ENCODE peak calls at places on chromosomes 13 and 19, in six cellular contexts. Y is transverse colon, T is gastrocnemius medialis, I is GM12891, D is right lobe of liver, E is IMR-90. C is an unnamed sample.

GRCh38 chr19:18282021-18282787 is 782 bp upstream of the JUND start:
- DNase-seq in Y (no peak), T (no peak), I (no peak), D (peak; percentile 73), E (no peak), C (no peak)

GRCh38 chr13:98938801-98939200 is 39.1 kb downstream of the DOCK9 start:
- DNase-seq in Y (no peak), T (no peak), I (no peak), D (no peak), E (no peak), C (no peak)

GRCh38 chr13:28716511-28716910 is 2.3 kb downstream of the SLC46A3 start:
- DNase-seq in Y (peak; percentile 77), T (peak; percentile 36), I (no peak), D (no peak), E (peak; percentile 83), C (no peak)

GRCh38 chr19:28239270-28239669 is 973.7 kb downstream of the UQCRFS1 start:
- DNase-seq in Y (no peak), T (no peak), I (no peak), D (no peak), E (no peak), C (no peak)

GRCh38 chr19:56309511-56310185 is 5.0 kb downstream of the ZSCAN5A start:
- DNase-seq in Y (peak; percentile 51), T (no peak), I (peak; percentile 31), D (no peak), E (peak; percentile 4), C (peak; percentile 44)

GRCh38 chr19:38877781-38878574 is at the start of gene RINL:
- DNase-seq in Y (peak; percentile 71), T (no peak), I (peak; percentile 84), D (peak; percentile 70), E (no peak), C (peak; percentile 83)

GRCh38 chr13:41458939-41459753 is 1.8 kb downstream of the RGCC start:
- DNase-seq in Y (peak; percentile 65), T (peak; percentile 35), I (peak; percentile 41), D (no peak), E (peak; percentile 72), C (no peak)

GRCh38 chr19:9032136-9032626 is 22.0 kb upstream of the MUC16 start:
- DNase-seq in Y (no peak), T (no peak), I (no peak), D (no peak), E (no peak), C (no peak)

GRCh38 chr13:110126391-110126961 is 180.5 kb downstream of the COL4A1 start:
- DNase-seq in Y (no peak), T (peak; percentile 77), I (no peak), D (no peak), E (peak; percentile 98), C (no peak)

GRCh38 chr13:73533111-73533510 is 474.3 kb downstream of the KLF5 start:
- DNase-seq in Y (no peak), T (no peak), I (no peak), D (no peak), E (no peak), C (no peak)

GRCh38 chr19:317710-318508 is 26.7 kb downstream of the MIER2 start:
- DNase-seq in Y (no peak), T (no peak), I (no peak), D (no peak), E (no peak), C (no peak)
- TF ChIP-seq POLR2A in Y (no peak), T (no peak), I (no peak), D (no peak), E (no peak), C (no peak)

GRCh38 chr13:44432595-44432994 is 59.0 kb downstream of the SERP2 start:
- DNase-seq in Y (no peak), T (no peak), I (no peak), D (no peak), E (peak; percentile 31), C (no peak)
- TF ChIP-seq POLR2A in Y (no peak), T (no peak), I (no peak), D (no peak), E (peak; percentile 80), C (no peak)

DNA sequence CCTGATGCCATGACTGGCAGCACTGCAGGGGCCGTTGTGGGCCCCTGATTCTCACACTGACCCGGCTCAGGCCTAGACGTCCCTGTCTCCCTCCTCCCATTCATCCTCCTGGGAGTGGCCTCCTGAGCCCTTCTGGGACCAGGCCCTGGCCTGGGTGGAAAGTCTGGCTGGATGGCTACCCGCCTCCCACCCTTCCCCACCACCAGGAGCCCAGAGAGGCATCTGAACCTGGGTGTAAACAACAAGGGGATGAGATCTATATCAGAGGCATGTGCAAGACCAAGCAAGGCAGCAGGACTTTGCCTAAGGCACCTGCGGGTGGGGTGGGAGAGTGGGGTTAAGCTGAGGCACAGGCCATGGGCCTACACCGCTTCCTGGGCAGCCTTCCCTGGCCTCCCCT is 22.0 kb upstream of the ASPDH start:
- DNase-seq in Y (no peak), T (no peak), I (no peak), D (no peak), E (no peak), C (no peak)
- TF ChIP-seq POLR2A in Y (no peak), T (no peak), I (no peak), D (no peak), E (no peak), C (no peak)

GRCh38 chr19:43780706-43781525 is at the start of gene KCNN4:
- DNase-seq in Y (peak; percentile 88), T (no peak), I (peak; percentile 63), D (no peak), E (peak; percentile 67), C (peak; percentile 70)
- TF ChIP-seq POLR2A in Y (peak; percentile 94), T (no peak), I (peak; percentile 85), D (no peak), E (no peak), C (peak; percentile 82)

GRCh38 chr19:2495130-2495641 is 19.3 kb downstream of the GADD45B start:
- DNase-seq in Y (peak; percentile 93), T (peak; percentile 93), I (no peak), D (peak; percentile 92), E (peak; percentile 40), C (peak; percentile 31)
- TF ChIP-seq POLR2A in Y (peak; percentile 59), T (no peak), I (no peak), D (peak; percentile 47), E (peak; percentile 47), C (no peak)

DNA sequence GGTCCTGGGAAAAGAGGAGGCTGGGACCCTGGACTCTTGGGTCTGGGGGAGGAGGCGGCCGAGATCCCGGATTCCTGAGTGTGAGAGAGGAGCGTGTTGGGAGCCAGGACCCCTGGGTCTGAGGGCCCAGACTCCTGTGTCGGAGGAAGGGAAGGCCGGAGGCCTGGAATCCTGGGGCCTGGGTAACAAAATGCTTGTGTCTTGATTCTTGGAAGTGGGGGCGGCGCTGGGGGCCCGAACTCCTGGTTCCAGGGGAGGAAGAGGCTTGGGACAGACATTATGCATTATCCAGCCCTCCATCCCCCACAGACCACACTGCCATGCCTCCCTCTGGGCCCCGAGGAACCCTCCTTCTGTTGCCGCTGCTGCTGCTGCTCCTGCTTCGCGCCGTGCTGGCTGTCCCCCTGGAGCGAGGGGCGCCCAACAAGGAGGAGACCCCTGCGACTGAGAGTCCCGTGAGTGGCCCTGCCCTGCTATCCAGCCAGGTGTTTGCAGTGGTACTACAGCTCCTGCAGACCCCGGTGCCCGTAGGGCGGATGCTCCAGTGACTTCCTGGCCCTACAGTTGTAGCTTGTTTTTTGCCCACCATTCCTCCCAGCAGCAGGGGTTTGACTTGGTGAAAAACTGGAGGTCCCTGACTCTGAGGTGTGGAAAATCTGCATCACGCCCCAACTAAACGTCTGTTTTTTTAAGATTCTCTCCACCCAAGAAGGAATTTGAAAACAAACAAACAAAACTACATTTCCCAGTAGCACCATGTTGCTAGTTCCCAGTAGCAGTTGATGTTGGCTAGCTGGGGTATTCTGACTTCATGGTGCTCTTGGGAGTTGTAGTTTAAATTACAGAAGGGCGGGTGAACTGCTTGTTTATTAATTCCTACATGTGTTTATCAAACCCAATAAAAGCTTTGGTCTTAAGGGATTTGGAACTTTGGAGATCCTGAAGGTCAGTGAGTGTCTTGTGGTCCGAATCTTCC is 653 bp downstream of the NUCB1 start:
- DNase-seq in Y (no peak), T (no peak), I (no peak), D (no peak), E (peak; percentile 35), C (no peak)
- TF ChIP-seq POLR2A in Y (no peak), T (no peak), I (no peak), D (no peak), E (no peak), C (no peak)

C was measured in GM12892.